ENCODE peak calls at places on chromosomes 1 and 21, in five cellular contexts. P is lower lobe of right lung, W is suprapubic skin, Q is tibial nerve, E is adrenal gland. R is an unnamed sample.

GRCh38 chr1:43878440-43878839 is 55.2 kb upstream of the ARTN start:
- DNase-seq in P (no peak), W (no peak), Q (no peak), E (no peak), R (no peak)

GRCh38 chr1:99445486-99445885 is 181.2 kb downstream of the PLPPR4 start:
- DNase-seq in P (no peak), W (no peak), Q (no peak), E (no peak), R (no peak)

GRCh38 chr1:215055281-215055935 is 27.1 kb upstream of the KCNK2 start:
- DNase-seq in P (no peak), W (no peak), Q (no peak), E (no peak), R (no peak)

GRCh38 chr1:117544509-117545109 is 61.2 kb upstream of the TENT5C start:
- DNase-seq in P (no peak), W (no peak), Q (no peak), E (no peak), R (no peak)

GRCh38 chr1:92484472-92485373 is 2.0 kb downstream of the GFI1 start:
- DNase-seq in P (peak), W (peak), Q (no peak), E (peak), R (peak)

GRCh38 chr1:82125866-82126265 is 325.1 kb downstream of the ADGRL2 start:
- DNase-seq in P (no peak), W (no peak), Q (no peak), E (no peak), R (no peak)

GRCh38 chr1:185438936-185439335 is 121.9 kb upstream of the IVNS1ABP start:
- DNase-seq in P (no peak), W (no peak), Q (no peak), E (no peak), R (no peak)

GRCh38 chr1:246876423-246876822 is 55.3 kb downstream of the AHCTF1 start:
- DNase-seq in P (no peak), W (no peak), Q (no peak), E (no peak), R (no peak)

GRCh38 chr1:245051349-245052221 is 103.2 kb upstream of the KIF26B start:
- DNase-seq in P (peak), W (no peak), Q (peak), E (peak), R (no peak)

GRCh38 chr1:9196129-9197040 is 38.2 kb upstream of the H6PD start:
- DNase-seq in P (peak), W (no peak), Q (peak), E (peak), R (peak)

GRCh38 chr1:112713466-112714312 is 1.4 kb downstream of the PPM1J start:
- DNase-seq in P (no peak), W (no peak), Q (no peak), E (no peak), R (no peak)
- H3K4me3 ChIP-seq in P (peak), W (peak), Q (peak), E (no peak), R (no peak)

GRCh38 chr1:40477680-40478057 is 579 bp downstream of the ZFP69 start:
- DNase-seq in P (no peak), W (no peak), Q (peak), E (no peak), R (no peak)
- H3K27ac ChIP-seq in P (peak), W (no peak), Q (peak), E (peak), R (peak)

GRCh38 chr21:35566874-35567273 is 493.5 kb downstream of the SETD4 start:
- DNase-seq in P (no peak), W (no peak), Q (no peak), E (no peak), R (no peak)
- H3K4me3 ChIP-seq in P (no peak), W (no peak), Q (no peak), E (no peak), R (no peak)

GRCh38 chr21:33197546-33197945 is 32.2 kb upstream of the IFNAR2 start:
- DNase-seq in P (no peak), W (no peak), Q (no peak), E (peak), R (no peak)

GRCh38 chr21:33201945-33202344 is 27.8 kb upstream of the IFNAR2 start:
- DNase-seq in P (no peak), W (no peak), Q (no peak), E (no peak), R (no peak)

GRCh38 chr21:33196956-33197374 is 32.8 kb upstream of the IFNAR2 start:
- DNase-seq in P (peak), W (no peak), Q (peak), E (peak), R (peak)

GRCh38 chr21:33198346-33199135 is 31.2 kb upstream of the IFNAR2 start:
- DNase-seq in P (peak), W (no peak), Q (peak), E (peak), R (no peak)

GRCh38 chr21:33199516-33200217 is 30.1 kb upstream of the IFNAR2 start:
- DNase-seq in P (no peak), W (peak), Q (peak), E (peak), R (peak)
- H3K27ac ChIP-seq in P (peak), W (peak), Q (peak), E (peak), R (no peak)

GRCh38 chr1:234515821-234516241 is 36.9 kb upstream of the TARBP1 start:
- DNase-seq in P (no peak), W (no peak), Q (no peak), E (no peak), R (no peak)
- H3K4me3 ChIP-seq in P (no peak), W (no peak), Q (no peak), E (no peak), R (no peak)

DNA sequence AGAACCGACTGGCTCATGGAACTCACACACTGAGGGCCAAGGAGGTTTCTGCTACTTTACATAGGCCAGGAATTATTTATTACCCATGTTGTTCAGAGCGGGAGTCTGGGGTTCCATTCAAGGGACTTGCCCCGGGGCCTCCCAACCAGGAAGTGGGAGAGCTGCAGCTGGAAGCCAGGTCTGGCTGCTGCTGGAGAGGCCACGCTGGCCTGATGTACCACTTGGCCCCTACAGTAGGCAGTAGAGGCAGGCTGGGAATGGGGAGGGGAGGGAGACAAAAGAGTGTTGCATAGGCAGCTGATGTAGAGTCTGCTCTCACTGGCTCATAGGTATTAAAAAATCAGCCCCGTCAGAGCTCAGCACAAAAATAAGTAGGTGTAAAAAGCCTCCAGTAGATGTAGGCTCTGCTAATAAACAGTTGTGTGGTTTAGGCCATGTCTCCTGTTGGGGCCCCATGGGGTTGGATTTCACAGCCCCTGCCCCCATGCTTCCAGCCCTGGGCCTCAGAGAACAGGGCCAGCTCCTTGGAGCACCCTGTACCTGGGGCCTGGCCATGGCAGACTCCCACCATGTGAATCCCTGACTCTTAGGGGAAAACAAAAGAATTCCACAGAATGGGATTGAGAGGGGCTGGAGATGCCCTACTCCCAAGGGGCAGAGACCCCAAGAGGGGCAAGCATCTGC is 11.7 kb downstream of the LRP8 start:
- DNase-seq in P (peak), W (no peak), Q (no peak), E (no peak), R (no peak)
- H3K27ac ChIP-seq in P (no peak), W (no peak), Q (no peak), E (no peak), R (no peak)

DNA sequence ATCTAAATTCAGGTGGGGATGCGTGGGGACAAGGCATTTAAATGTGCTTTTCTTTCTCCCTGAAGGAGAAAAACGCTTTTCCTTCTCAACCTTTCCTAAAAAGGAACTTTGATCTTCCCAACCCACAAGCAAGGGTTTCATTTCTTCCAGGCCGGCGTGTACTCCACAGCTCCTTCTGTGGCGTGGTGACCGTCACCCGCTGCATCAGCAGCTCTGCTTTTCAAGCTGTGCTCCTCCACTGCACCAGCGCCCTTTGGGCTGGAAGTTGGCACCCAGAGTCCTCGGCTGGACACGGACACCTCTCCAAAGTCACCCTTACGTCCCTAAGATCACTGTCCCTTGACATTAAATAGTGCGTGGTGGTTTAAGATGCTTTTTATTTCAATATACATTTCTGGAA is 54.3 kb downstream of the PEX14 start:
- DNase-seq in P (no peak), W (no peak), Q (no peak), E (no peak), R (no peak)
- H3K4me3 ChIP-seq in P (no peak), W (no peak), Q (no peak), E (no peak), R (no peak)

GRCh38 chr21:43772368-43772870 is 3.7 kb downstream of the CSTB start:
- DNase-seq in P (no peak), W (no peak), Q (no peak), E (no peak), R (no peak)

GRCh38 chr21:43775795-43776430 is at the start of gene CSTB:
- DNase-seq in P (peak), W (peak), Q (peak), E (peak), R (peak)

GRCh38 chr21:43774163-43774562 is 1.9 kb downstream of the CSTB start:
- DNase-seq in P (no peak), W (no peak), Q (no peak), E (no peak), R (no peak)

GRCh38 chr21:43777953-43778352 is 1.8 kb upstream of the CSTB start:
- DNase-seq in P (no peak), W (no peak), Q (no peak), E (no peak), R (no peak)

GRCh38 chr21:43775190-43775589 is 918 bp downstream of the CSTB start:
- DNase-seq in P (no peak), W (no peak), Q (no peak), E (no peak), R (no peak)
- H3K27ac ChIP-seq in P (peak), W (peak), Q (peak), E (no peak), R (peak)

GRCh38 chr1:10958614-10959013 is 53.8 kb upstream of the TARDBP start:
- DNase-seq in P (no peak), W (no peak), Q (no peak), E (no peak), R (no peak)
- H3K4me3 ChIP-seq in P (no peak), W (no peak), Q (no peak), E (no peak), R (no peak)

DNA sequence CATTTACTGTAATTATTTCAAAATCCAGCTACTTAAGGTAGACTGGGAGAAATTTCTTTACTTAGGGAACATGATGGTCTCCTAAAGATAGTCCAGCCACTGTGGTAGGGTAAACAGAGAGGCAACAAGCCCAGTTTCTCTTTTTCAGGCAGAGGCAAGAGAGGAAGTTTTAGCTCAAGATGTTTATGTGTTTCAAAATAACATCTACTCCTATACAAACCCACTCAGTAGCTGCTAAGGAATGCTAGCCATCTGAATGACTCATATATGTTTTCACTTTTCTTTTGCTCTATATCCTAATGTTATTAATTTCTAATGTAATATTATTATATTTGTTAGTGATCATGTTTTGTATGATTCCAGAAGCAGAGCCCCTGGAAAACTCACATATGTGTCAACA is 856.6 kb downstream of the PLA2G4A start:
- DNase-seq in P (no peak), W (no peak), Q (no peak), E (no peak), R (no peak)
- H3K27ac ChIP-seq in P (no peak), W (no peak), Q (no peak), E (no peak), R (no peak)

R was measured in CD8-positive, alpha-beta memory T cell.